ENCODE peak calls at places on chromosomes 7 and 10, in six cellular contexts. P is GM12878, D is SK-N-SH, X is K562, O is HCT116, R is HepG2. K is an unnamed sample.

GRCh38 chr10:118669020-118669766 is 73.7 kb upstream of the PRLHR start:
- DNase-seq in R (no peak), X (peak), O (no peak), P (no peak), D (peak), K (no peak)

GRCh38 chr7:17599733-17600685 is 301.6 kb downstream of the AHR start:
- DNase-seq in X (no peak), D (no peak), O (no peak), R (peak), P (no peak), K (peak)

GRCh38 chr7:92730808-92731207 is 105.6 kb downstream of the CDK6 start:
- DNase-seq in X (no peak), R (no peak), P (no peak), O (no peak), D (no peak), K (no peak)

GRCh38 chr7:155920068-155920461 is 107.8 kb upstream of the SHH start:
- DNase-seq in D (no peak), P (no peak), O (no peak), R (no peak), X (no peak), K (no peak)

GRCh38 chr7:97004237-97004930 is 969 bp upstream of the DLX6 start:
- DNase-seq in X (no peak), R (no peak), P (no peak), O (no peak), D (no peak), K (no peak)

GRCh38 chr10:118547282-118547681 is 48.2 kb downstream of the PRLHR start:
- DNase-seq in D (no peak), O (no peak), P (no peak), X (no peak), R (no peak), K (no peak)

GRCh38 chr10:26857991-26858706 is 2.6 kb downstream of the ABI1 start:
- DNase-seq in R (no peak), O (no peak), D (no peak), X (no peak), P (peak), K (no peak)

GRCh38 chr10:34801066-34801738 is 13.9 kb downstream of the PARD3 start:
- DNase-seq in X (no peak), P (no peak), O (no peak), D (no peak), R (no peak), K (no peak)

GRCh38 chr7:72032934-72033333 is 379.2 kb downstream of the CALN1 start:
- DNase-seq in P (no peak), D (no peak), X (no peak), R (no peak), O (no peak), K (no peak)

GRCh38 chr10:13660545-13660920 is 73.8 kb downstream of the PRPF18 start:
- DNase-seq in R (no peak), X (no peak), D (no peak), P (peak), O (no peak), K (no peak)

GRCh38 chr7:140201393-140201792 is 24.6 kb upstream of the KDM7A start:
- DNase-seq in R (no peak), X (no peak), P (no peak), D (no peak), O (no peak), K (no peak)

GRCh38 chr10:8379906-8380832 is 325.7 kb downstream of the GATA3 start:
- DNase-seq in D (no peak), X (no peak), R (no peak), P (no peak), O (no peak), K (no peak)
- TF ChIP-seq REST in D (no peak), X (no peak), R (no peak), P (no peak), O (no peak), K (no peak)

GRCh38 chr7:37786741-37787569 is 61.4 kb upstream of the NME8 start:
- DNase-seq in O (no peak), D (no peak), X (no peak), R (no peak), P (peak), K (no peak)
- TF ChIP-seq SIN3A in O (no peak), D (no peak), X (no peak), R (no peak), P (no peak), K (no peak)

GRCh38 chr10:73858750-73859439 is 15.5 kb downstream of the CAMK2G start:
- DNase-seq in O (no peak), R (no peak), D (no peak), P (no peak), X (no peak), K (no peak)

GRCh38 chr10:73859441-73860049 is 14.8 kb downstream of the CAMK2G start:
- DNase-seq in P (peak), O (no peak), D (no peak), R (no peak), X (no peak), K (no peak)

GRCh38 chr10:73858013-73858708 is 16.2 kb downstream of the CAMK2G start:
- DNase-seq in P (no peak), R (no peak), D (no peak), X (no peak), O (no peak), K (no peak)

GRCh38 chr10:73862011-73862410 is 12.3 kb downstream of the CAMK2G start:
- DNase-seq in P (no peak), R (no peak), X (no peak), O (no peak), D (no peak), K (no peak)

DNA sequence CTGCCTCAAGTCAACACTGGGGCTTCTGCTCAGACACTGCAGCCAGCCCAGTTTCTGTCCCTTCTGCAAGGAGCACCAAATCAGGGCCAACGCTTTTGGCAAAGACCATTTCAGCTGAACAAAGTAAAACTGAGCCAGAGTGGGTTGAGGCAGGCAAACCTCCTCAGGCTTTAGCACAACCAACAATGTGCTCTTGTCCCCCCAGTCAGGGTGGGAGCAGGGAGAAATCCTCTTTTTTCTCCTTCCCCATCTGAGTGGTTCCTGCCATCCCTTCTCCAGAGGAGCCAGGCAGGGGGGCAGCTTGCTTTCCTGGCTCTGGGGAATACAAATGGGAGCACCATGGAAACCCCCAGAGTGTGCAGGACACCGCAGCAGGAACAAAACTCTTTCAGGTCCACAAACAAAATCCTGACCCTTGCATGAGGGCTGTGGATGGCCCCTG is 14.3 kb downstream of the CAMK2G start:
- DNase-seq in P (no peak), R (no peak), D (no peak), O (no peak), X (no peak), K (no peak)
- TF ChIP-seq CTCF in P (no peak), R (no peak), D (no peak), O (no peak), X (no peak), K (no peak)

GRCh38 chr10:35824704-35825103 is 182.6 kb upstream of the FZD8 start:
- DNase-seq in R (no peak), D (no peak), P (no peak), X (no peak), O (no peak), K (no peak)

GRCh38 chr10:35822316-35822715 is 180.2 kb upstream of the FZD8 start:
- DNase-seq in X (no peak), D (no peak), P (no peak), O (no peak), R (peak), K (no peak)

GRCh38 chr10:35827783-35828182 is 185.7 kb upstream of the FZD8 start:
- DNase-seq in X (no peak), D (no peak), R (no peak), P (no peak), O (no peak), K (no peak)
- TF ChIP-seq REST in X (no peak), D (no peak), R (no peak), P (no peak), O (no peak), K (no peak)

GRCh38 chr7:34036069-34036920 is 131.0 kb downstream of the BMPER start:
- DNase-seq in X (peak), P (no peak), R (peak), D (no peak), O (peak), K (no peak)
- TF ChIP-seq SIN3A in X (no peak), P (no peak), R (no peak), D (no peak), O (peak), K (no peak)

GRCh38 chr10:59774451-59774850 is 21.2 kb upstream of the MRLN start:
- DNase-seq in P (no peak), X (no peak), R (no peak), O (no peak), D (no peak), K (no peak)
- TF ChIP-seq CTCF in P (no peak), X (no peak), R (no peak), O (no peak), D (no peak), K (no peak)

GRCh38 chr7:129438839-129439640 is 4.8 kb downstream of the STRIP2 start:
- DNase-seq in P (no peak), O (peak), D (no peak), R (peak), X (peak), K (peak)
- TF ChIP-seq REST in P (no peak), O (no peak), D (no peak), R (no peak), X (no peak), K (no peak)